ENCODE peak calls at places on chromosomes 4 and X, in four cellular contexts. One of them, this sample, is unnamed.

GRCh38 chrX:136061302-136061701 is 76.1 kb downstream of the SLC9A6 start:
- DNase-seq in SK-N-SH: no peak
- DNase-seq in breast epithelium: no peak
- DNase-seq in transverse colon: no peak
- DNase-seq in this sample: no peak

GRCh38 chr4:125244848-125245450 is 69.8 kb upstream of the FAT4 start:
- DNase-seq in SK-N-SH: no peak
- DNase-seq in breast epithelium: no peak
- DNase-seq in transverse colon: no peak
- DNase-seq in this sample: no peak

GRCh38 chr4:140423106-140423505 is 4.3 kb downstream of the CLGN start:
- DNase-seq in SK-N-SH: no peak
- DNase-seq in breast epithelium: no peak
- DNase-seq in transverse colon: no peak
- DNase-seq in this sample: no peak

GRCh38 chr4:184163813-184164212 is 53.9 kb downstream of the ENPP6 start:
- DNase-seq in transverse colon: peak; percentile 54
- DNase-seq in breast epithelium: no peak
- DNase-seq in SK-N-SH: peak; percentile 84
- DNase-seq in this sample: peak; percentile 86

GRCh38 chrX:21700967-21701366 is 42.8 kb upstream of the KLHL34 start:
- DNase-seq in breast epithelium: no peak
- DNase-seq in SK-N-SH: peak; percentile 24
- DNase-seq in transverse colon: no peak
- DNase-seq in this sample: no peak

GRCh38 chr4:114036864-114037263 is 57.4 kb upstream of the ARSJ start:
- DNase-seq in breast epithelium: no peak
- DNase-seq in SK-N-SH: no peak
- DNase-seq in transverse colon: no peak
- DNase-seq in this sample: no peak

GRCh38 chr4:6319530-6320150 is 50.0 kb downstream of the WFS1 start:
- DNase-seq in SK-N-SH: no peak
- DNase-seq in transverse colon: no peak
- DNase-seq in breast epithelium: no peak
- DNase-seq in this sample: no peak

GRCh38 chr4:146273204-146273901 is 59.0 kb downstream of the REELD1 start:
- DNase-seq in SK-N-SH: no peak
- DNase-seq in transverse colon: no peak
- DNase-seq in breast epithelium: no peak
- DNase-seq in this sample: no peak

GRCh38 chrX:47456080-47456479 is 26.9 kb downstream of the ZNF41 start:
- DNase-seq in transverse colon: no peak
- DNase-seq in SK-N-SH: no peak
- DNase-seq in breast epithelium: no peak
- DNase-seq in this sample: no peak

GRCh38 chr4:4412661-4413372 is 25.9 kb downstream of the NSG1 start:
- DNase-seq in breast epithelium: no peak
- DNase-seq in SK-N-SH: no peak
- DNase-seq in transverse colon: no peak
- DNase-seq in this sample: no peak

GRCh38 chr4:38030023-38030422 is 69.8 kb downstream of the PTTG2 start:
- DNase-seq in transverse colon: no peak
- DNase-seq in breast epithelium: no peak
- DNase-seq in SK-N-SH: no peak
- DNase-seq in this sample: no peak

GRCh38 chrX:108537005-108537404 is 97.4 kb downstream of the COL4A5 start:
- DNase-seq in breast epithelium: no peak
- DNase-seq in SK-N-SH: peak; percentile 21
- DNase-seq in transverse colon: no peak
- DNase-seq in this sample: no peak

GRCh38 chr4:142314686-142315085 is 531.4 kb downstream of the INPP4B start:
- DNase-seq in breast epithelium: no peak
- DNase-seq in SK-N-SH: no peak
- DNase-seq in transverse colon: peak; percentile 64
- DNase-seq in this sample: no peak

GRCh38 chr4:161256172-161256571 is 907.6 kb downstream of the FSTL5 start:
- DNase-seq in transverse colon: no peak
- DNase-seq in SK-N-SH: no peak
- DNase-seq in breast epithelium: no peak
- DNase-seq in this sample: no peak

GRCh38 chr4:150119492-150119891 is 41.2 kb downstream of the DCLK2 start:
- DNase-seq in breast epithelium: no peak
- DNase-seq in transverse colon: no peak
- DNase-seq in SK-N-SH: no peak
- DNase-seq in this sample: no peak

GRCh38 chrX:24494544-24495113 is 29.5 kb downstream of the PDK3 start:
- DNase-seq in breast epithelium: no peak
- DNase-seq in SK-N-SH: no peak
- DNase-seq in transverse colon: peak; percentile 48
- DNase-seq in this sample: no peak

GRCh38 chr4:146957252-146957651 is 11.6 kb upstream of the TTC29 start:
- DNase-seq in breast epithelium: no peak
- DNase-seq in SK-N-SH: no peak
- DNase-seq in transverse colon: no peak
- DNase-seq in this sample: no peak

GRCh38 chrX:150889131-150889530 is 9.3 kb downstream of the CD99L2 start:
- DNase-seq in breast epithelium: no peak
- DNase-seq in SK-N-SH: no peak
- DNase-seq in transverse colon: no peak
- DNase-seq in this sample: no peak

GRCh38 chr4:7595883-7596535 is 161.3 kb upstream of the PSAPL1 start:
- DNase-seq in breast epithelium: no peak
- DNase-seq in transverse colon: no peak
- DNase-seq in SK-N-SH: no peak
- DNase-seq in this sample: no peak

GRCh38 chr4:183905593-183906485 is 732 bp downstream of the STOX2 start:
- DNase-seq in breast epithelium: no peak
- DNase-seq in SK-N-SH: peak; percentile 75
- DNase-seq in transverse colon: peak; percentile 37
- DNase-seq in this sample: no peak

GRCh38 chr4:99824070-99824599 is 7.5 kb downstream of the DAPP1 start:
- DNase-seq in SK-N-SH: no peak
- DNase-seq in transverse colon: no peak
- DNase-seq in breast epithelium: no peak
- DNase-seq in this sample: no peak
- TF ChIP-seq POLR2AphosphoS5 in SK-N-SH: no peak
- TF ChIP-seq POLR2AphosphoS5 in transverse colon: no peak
- TF ChIP-seq POLR2AphosphoS5 in breast epithelium: no peak
- TF ChIP-seq POLR2AphosphoS5 in this sample: no peak

DNA sequence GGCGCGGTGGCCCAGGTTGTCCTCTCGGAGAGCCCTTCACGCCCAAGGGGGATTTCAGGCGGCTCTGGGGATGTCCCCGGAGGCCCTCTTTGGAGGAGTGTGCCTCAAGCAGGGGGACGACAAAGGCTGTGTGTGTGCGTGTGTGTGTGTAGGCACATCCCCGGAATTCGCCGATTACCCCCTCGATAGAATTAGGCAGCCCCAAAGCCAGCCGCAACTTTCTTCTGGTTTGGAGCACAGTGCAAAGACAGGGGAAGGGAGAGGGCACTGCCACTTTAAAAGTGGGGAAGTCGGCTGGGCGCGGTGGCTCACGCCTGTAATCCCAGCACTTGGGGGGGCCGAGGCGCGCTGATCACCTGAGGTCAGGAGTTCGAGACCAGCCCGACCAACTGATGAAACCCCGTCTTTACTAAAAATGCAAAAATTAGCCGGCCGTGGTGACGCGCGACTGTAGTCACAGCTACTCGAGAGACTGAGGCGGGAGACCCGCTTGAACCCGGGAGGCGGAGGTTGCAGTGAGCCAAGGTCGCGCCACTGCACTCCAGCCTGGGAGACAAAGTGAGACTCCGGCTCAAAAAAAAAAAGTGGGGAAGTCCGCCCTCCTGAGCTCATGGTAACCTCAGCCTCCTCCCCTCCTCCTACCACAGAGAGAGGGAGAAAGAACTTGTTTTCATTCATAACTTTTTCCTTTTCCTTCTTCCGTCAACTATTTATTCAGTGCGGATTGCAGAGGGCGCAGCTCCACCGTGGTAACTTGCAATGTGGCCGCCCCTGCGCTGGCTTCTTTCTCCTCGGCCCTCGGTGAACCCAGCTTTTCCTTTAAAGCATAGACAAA is 2.4 kb downstream of the SPRY1 start:
- DNase-seq in SK-N-SH: peak; percentile 39
- DNase-seq in transverse colon: peak; percentile 69
- DNase-seq in breast epithelium: no peak
- DNase-seq in this sample: no peak
- TF ChIP-seq POLR2AphosphoS5 in SK-N-SH: no peak
- TF ChIP-seq POLR2AphosphoS5 in transverse colon: no peak
- TF ChIP-seq POLR2AphosphoS5 in breast epithelium: peak; percentile 41
- TF ChIP-seq POLR2AphosphoS5 in this sample: no peak

GRCh38 chrX:123764967-123765871 is 32.4 kb upstream of the THOC2 start:
- DNase-seq in breast epithelium: peak; percentile 78
- DNase-seq in SK-N-SH: peak; percentile 89
- DNase-seq in transverse colon: peak; percentile 88
- DNase-seq in this sample: peak; percentile 93
- TF ChIP-seq POLR2AphosphoS5 in breast epithelium: no peak
- TF ChIP-seq POLR2AphosphoS5 in SK-N-SH: peak; percentile 52
- TF ChIP-seq POLR2AphosphoS5 in transverse colon: no peak
- TF ChIP-seq POLR2AphosphoS5 in this sample: peak; percentile 63

DNA sequence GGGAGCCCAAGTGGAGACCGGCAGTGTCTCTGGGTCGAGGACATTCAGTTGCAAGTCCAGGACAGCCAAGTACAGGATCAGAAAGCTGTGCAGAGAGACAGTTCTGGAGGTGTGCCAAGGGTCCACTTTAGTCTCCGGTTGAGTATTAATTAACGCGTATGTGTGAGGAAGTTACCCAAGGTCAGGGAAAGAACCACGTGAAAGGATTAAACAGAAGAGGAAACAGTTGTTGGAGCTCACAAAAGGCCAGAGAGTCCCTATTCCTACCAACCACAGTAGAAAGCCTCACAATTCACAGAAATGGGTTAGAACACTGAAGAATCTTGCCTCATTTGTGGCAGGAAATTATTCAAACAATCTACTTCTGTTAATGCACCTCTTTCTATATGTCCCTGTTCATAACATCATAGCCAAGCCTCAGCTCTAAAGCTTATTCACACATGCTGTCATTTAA is 17.9 kb upstream of the NSUN7 start:
- DNase-seq in SK-N-SH: peak; percentile 28
- DNase-seq in transverse colon: peak; percentile 45
- DNase-seq in breast epithelium: no peak
- DNase-seq in this sample: no peak
- TF ChIP-seq POLR2AphosphoS5 in SK-N-SH: no peak
- TF ChIP-seq POLR2AphosphoS5 in transverse colon: no peak
- TF ChIP-seq POLR2AphosphoS5 in breast epithelium: no peak
- TF ChIP-seq POLR2AphosphoS5 in this sample: peak; percentile 8

This sample was measured in esophagus muscularis mucosa.